ENCODE peak calls at places on chromosome 2, in five cellular contexts. Y is activated CD4-positive, alpha-beta T cell treated with anti-CD3 and anti-CD28 coated beads, Interleukin-2, amount 50 U/mL, for 4 hours; G is progenitor cell of endocrine pancreas; X is stimulated activated CD4-positive, alpha-beta T cell treated with anti-CD3 and anti-CD28 coated beads, Interleukin-1b, Interleukin-23, amount 100 ng/mL, for 24 hours; L is fibroblast of the aortic adventitia. Z is an unnamed sample.

GRCh38 chr2:54103454-54104314 is 11.7 kb upstream of the ACYP2 start:
- DNase-seq in Y (peak), G (no peak), X (no peak), L (peak), Z (peak)

GRCh38 chr2:41109744-41110143 is 657.9 kb upstream of the SLC8A1 start:
- DNase-seq in Y (no peak), G (no peak), X (no peak), L (no peak), Z (no peak)

GRCh38 chr2:169095631-169096105 is 26.3 kb downstream of the DHRS9 start:
- DNase-seq in Y (no peak), G (no peak), X (no peak), L (peak), Z (peak)

GRCh38 chr2:230968921-230969672 is 26.8 kb upstream of the SPATA3 start:
- DNase-seq in Y (no peak), G (no peak), X (no peak), L (no peak), Z (no peak)

GRCh38 chr2:169775765-169776482 is 22.7 kb upstream of the SSB start:
- DNase-seq in Y (no peak), G (no peak), X (no peak), L (peak), Z (peak)

GRCh38 chr2:159065313-159065712 is 96.9 kb downstream of the TANC1 start:
- DNase-seq in Y (no peak), G (no peak), X (no peak), L (peak), Z (no peak)

GRCh38 chr2:182132605-182133004 is 147.0 kb downstream of the PPP1R1C start:
- DNase-seq in Y (no peak), G (no peak), X (no peak), L (peak), Z (peak)

GRCh38 chr2:65367517-65367916 is 64.9 kb downstream of the SPRED2 start:
- DNase-seq in Y (no peak), G (no peak), X (no peak), L (peak), Z (peak)

GRCh38 chr2:218217366-218218309 is 649 bp downstream of the ARPC2 start:
- DNase-seq in Y (peak), G (peak), X (peak), L (peak), Z (no peak)

GRCh38 chr2:227482638-227483340 is 10.8 kb downstream of the AGFG1 start:
- DNase-seq in Y (no peak), G (no peak), X (no peak), L (peak), Z (peak)

GRCh38 chr2:39135678-39136259 is 14.9 kb upstream of the SOS1 start:
- DNase-seq in Y (peak), G (no peak), X (no peak), L (no peak), Z (no peak)

GRCh38 chr2:84931384-84931821 is 25.9 kb downstream of the TMSB10 start:
- DNase-seq in Y (no peak), G (no peak), X (no peak), L (no peak), Z (no peak)

GRCh38 chr2:120399889-120400240 is 53.9 kb downstream of the INHBB start:
- DNase-seq in Y (no peak), G (no peak), X (no peak), L (no peak), Z (no peak)

GRCh38 chr2:72137498-72138010 is 10.1 kb downstream of the CYP26B1 start:
- DNase-seq in Y (peak), G (peak), X (peak), L (peak), Z (peak)

GRCh38 chr2:230737791-230738226 is 25.2 kb downstream of the CAB39 start:
- DNase-seq in Y (no peak), G (no peak), X (no peak), L (peak), Z (no peak)

GRCh38 chr2:232901711-232902578 is 31.9 kb downstream of the SNORC start:
- DNase-seq in Y (no peak), G (no peak), X (peak), L (peak), Z (peak)

GRCh38 chr2:50492452-50492851 is 539.5 kb downstream of the NRXN1 start:
- DNase-seq in Y (no peak), G (peak), X (no peak), L (peak), Z (peak)

GRCh38 chr2:69993048-69993565 is 31.7 kb upstream of the ASPRV1 start:
- DNase-seq in Y (no peak), G (no peak), X (no peak), L (no peak), Z (no peak)

GRCh38 chr2:45275235-45275805 is 266.1 kb upstream of the SIX2 start:
- DNase-seq in Y (no peak), G (no peak), X (no peak), L (peak), Z (peak)

GRCh38 chr2:158291544-158292175 is 164.9 kb downstream of the CCDC148 start:
- DNase-seq in Y (no peak), G (no peak), X (no peak), L (no peak), Z (no peak)

GRCh38 chr2:220966636-220967035 is 605.5 kb downstream of the EPHA4 start:
- DNase-seq in Y (no peak), G (no peak), X (no peak), L (peak), Z (peak)

GRCh38 chr2:212264227-212264626 is 274.4 kb downstream of the ERBB4 start:
- DNase-seq in Y (no peak), G (no peak), X (no peak), L (no peak), Z (no peak)

GRCh38 chr2:238882083-238882755 is 34.3 kb downstream of the TWIST2 start:
- DNase-seq in Y (no peak), G (no peak), X (no peak), L (no peak), Z (no peak)

GRCh38 chr2:38190542-38191218 is 114.7 kb upstream of the CYP1B1 start:
- DNase-seq in Y (no peak), G (no peak), X (no peak), L (peak), Z (peak)

GRCh38 chr2:217650229-217650628 is 352.6 kb downstream of the TNS1 start:
- DNase-seq in Y (no peak), G (no peak), X (no peak), L (no peak), Z (no peak)

GRCh38 chr2:207422307-207422960 is 107.3 kb upstream of the CREB1 start:
- DNase-seq in Y (no peak), G (no peak), X (no peak), L (no peak), Z (no peak)

GRCh38 chr2:26670931-26671460 is 21.5 kb upstream of the KCNK3 start:
- DNase-seq in Y (no peak), G (no peak), X (no peak), L (no peak), Z (no peak)

GRCh38 chr2:222796413-222797103 is 64.3 kb upstream of the ACSL3 start:
- DNase-seq in Y (no peak), G (no peak), X (no peak), L (no peak), Z (peak)

GRCh38 chr2:233115761-233116160 is 55.6 kb downstream of the INPP5D start:
- DNase-seq in Y (no peak), G (no peak), X (no peak), L (peak), Z (no peak)

GRCh38 chr2:166895243-166895642 is 7.0 kb downstream of the XIRP2 start:
- DNase-seq in Y (no peak), G (no peak), X (no peak), L (no peak), Z (no peak)

GRCh38 chr2:113304702-113305101 is 26.0 kb upstream of the PAX8 start:
- DNase-seq in Y (no peak), G (no peak), X (no peak), L (no peak), Z (no peak)

GRCh38 chr2:197426723-197427122 is 8.1 kb downstream of the SF3B1 start:
- DNase-seq in Y (no peak), G (no peak), X (no peak), L (no peak), Z (no peak)

GRCh38 chr2:197798187-197798586 is 6.2 kb upstream of the PLCL1 start:
- DNase-seq in Y (no peak), G (no peak), X (no peak), L (no peak), Z (no peak)

GRCh38 chr2:236336575-236337464 is 72.6 kb upstream of the ASB18 start:
- DNase-seq in Y (no peak), G (no peak), X (no peak), L (no peak), Z (no peak)

GRCh38 chr2:85756822-85757435 is 3.1 kb downstream of the ATOH8 start:
- DNase-seq in Y (no peak), G (no peak), X (no peak), L (no peak), Z (no peak)

GRCh38 chr2:12317853-12318426 is 398.8 kb upstream of the TRIB2 start:
- DNase-seq in Y (no peak), G (no peak), X (no peak), L (peak), Z (peak)

GRCh38 chr2:113756088-113757058 is at the start of gene SLC35F5:
- DNase-seq in Y (peak), G (peak), X (peak), L (peak), Z (peak)

GRCh38 chr2:8779795-8780194 is 57.6 kb downstream of the KIDINS220 start:
- DNase-seq in Y (no peak), G (no peak), X (no peak), L (no peak), Z (no peak)

GRCh38 chr2:15883684-15884083 is 56.7 kb upstream of the MYCN start:
- DNase-seq in Y (no peak), G (no peak), X (no peak), L (no peak), Z (no peak)

Z was measured in fibroblast of mammary gland.